ENCODE peak calls at places on chromosome 10, in seven cellular contexts. I is right cardiac atrium; R is cardiac muscle cell; M is naive thymus-derived CD8-positive, alpha-beta T cell; O is ovary; L is GM13976; W is activated CD4-positive, alpha-beta T cell treated with anti-CD3 and anti-CD28 coated beads for 1 hour. H is an unnamed sample.
A peak's percentile ranks its signal among the peaks of the same experiment; 100 is the strongest.

GRCh38 chr10:102645388-102645740 is 1.1 kb downstream of the TRIM8 start:
- DNase-seq in I (peak; percentile 70), R (peak; percentile 68), M (peak; percentile 37), O (no peak), L (no peak), W (peak; percentile 23), H (peak; percentile 12)

GRCh38 chr10:93471110-93471651 is 11.0 kb downstream of the MYOF start:
- DNase-seq in I (no peak), R (no peak), M (no peak), O (no peak), L (no peak), W (no peak), H (no peak)

GRCh38 chr10:91162050-91162494 is 58.4 kb upstream of the PCGF5 start:
- DNase-seq in I (no peak), R (no peak), M (no peak), O (no peak), L (peak; percentile 28), W (no peak), H (no peak)

GRCh38 chr10:120480848-120481247 is 23.8 kb downstream of the PLPP4 start:
- DNase-seq in I (no peak), R (no peak), M (no peak), O (no peak), L (no peak), W (no peak), H (no peak)

GRCh38 chr10:70300908-70301597 is 17.2 kb upstream of the NPFFR1 start:
- DNase-seq in I (no peak), R (no peak), M (no peak), O (no peak), L (no peak), W (no peak), H (no peak)

GRCh38 chr10:4595920-4596319 is 230.1 kb upstream of the AKR1E2 start:
- DNase-seq in I (no peak), R (no peak), M (no peak), O (no peak), L (no peak), W (no peak), H (no peak)

GRCh38 chr10:70391654-70392053 is 9.2 kb upstream of the LRRC20 start:
- DNase-seq in I (no peak), R (no peak), M (no peak), O (no peak), L (no peak), W (no peak), H (no peak)

GRCh38 chr10:106440355-106440754 is 724.2 kb downstream of the SORCS1 start:
- DNase-seq in I (no peak), R (no peak), M (no peak), O (no peak), L (no peak), W (no peak), H (no peak)

GRCh38 chr10:132264966-132265877 is 42.5 kb downstream of the STK32C start:
- DNase-seq in I (peak; percentile 8), R (no peak), M (no peak), O (no peak), L (no peak), W (no peak), H (no peak)

GRCh38 chr10:28457110-28457509 is 75.8 kb upstream of the WAC start:
- DNase-seq in I (no peak), R (no peak), M (no peak), O (no peak), L (no peak), W (no peak), H (no peak)

GRCh38 chr10:89001024-89001423 is 10.4 kb downstream of the FAS start:
- DNase-seq in I (no peak), R (no peak), M (no peak), O (no peak), L (no peak), W (no peak), H (no peak)

GRCh38 chr10:49185213-49185612 is 3.0 kb downstream of the TMEM273 start:
- DNase-seq in I (no peak), R (no peak), M (no peak), O (no peak), L (no peak), W (no peak), H (no peak)

H was measured in NCI-H1105 treated with DMSO at 0.1 percent for 48 hours.